ENCODE peak calls at places on chromosome 1, in four cellular contexts. V is activated CD4-positive, alpha-beta T cell treated with anti-CD3 and anti-CD28 coated beads for 36 hours; I is endothelial cell; D is neural progenitor cell. G is an unnamed sample.

GRCh38 chr1:185479781-185480180 is 162.7 kb upstream of the IVNS1ABP start:
- DNase-seq in V (no peak), I (no peak), D (peak), G (no peak)

GRCh38 chr1:201015551-201016091 is 7.9 kb downstream of the KIF21B start:
- DNase-seq in V (peak), I (no peak), D (no peak), G (no peak)

GRCh38 chr1:199546323-199546722 is 481.2 kb upstream of the NR5A2 start:
- DNase-seq in V (no peak), I (no peak), D (no peak), G (no peak)

GRCh38 chr1:83701396-83701795 is 297.5 kb downstream of the TTLL7 start:
- DNase-seq in V (no peak), I (no peak), D (no peak), G (no peak)

GRCh38 chr1:4868521-4868920 is 214.1 kb downstream of the AJAP1 start:
- DNase-seq in V (no peak), I (no peak), D (no peak), G (no peak)

GRCh38 chr1:62295921-62296451 is 23.2 kb downstream of the KANK4 start:
- DNase-seq in V (no peak), I (no peak), D (peak), G (no peak)

GRCh38 chr1:37031871-37032270 is 2.4 kb downstream of the GRIK3 start:
- DNase-seq in V (no peak), I (no peak), D (no peak), G (no peak)

GRCh38 chr1:88595355-88595754 is 88.7 kb upstream of the PKN2 start:
- DNase-seq in V (no peak), I (no peak), D (no peak), G (no peak)

GRCh38 chr1:201016211-201016651 is 7.3 kb downstream of the KIF21B start:
- DNase-seq in V (no peak), I (no peak), D (no peak), G (no peak)